ENCODE peak calls at places on chromosomes 2 and 18, in six cellular contexts. One of them, this sample, is unnamed.

GRCh38 chr2:208783184-208783583 is 376.6 kb downstream of the PTH2R start:
- DNase-seq in stomach: no peak
- DNase-seq in coronary artery: no peak
- DNase-seq in T-helper 1 cell: no peak
- DNase-seq in non-pigmented ciliary epithelial cell: no peak
- DNase-seq in psoas muscle: no peak
- DNase-seq in this sample: no peak

GRCh38 chr2:238169021-238169707 is 10.4 kb downstream of the ERFE start:
- DNase-seq in stomach: no peak
- DNase-seq in coronary artery: peak
- DNase-seq in T-helper 1 cell: no peak
- DNase-seq in non-pigmented ciliary epithelial cell: peak
- DNase-seq in psoas muscle: peak
- DNase-seq in this sample: peak

GRCh38 chr2:179422037-179422643 is 157.5 kb upstream of the SESTD1 start:
- DNase-seq in stomach: peak
- DNase-seq in coronary artery: no peak
- DNase-seq in T-helper 1 cell: no peak
- DNase-seq in non-pigmented ciliary epithelial cell: peak
- DNase-seq in psoas muscle: peak
- DNase-seq in this sample: peak

GRCh38 chr2:105761931-105762515 is 17.3 kb downstream of the NCK2 start:
- DNase-seq in stomach: no peak
- DNase-seq in coronary artery: no peak
- DNase-seq in T-helper 1 cell: no peak
- DNase-seq in non-pigmented ciliary epithelial cell: no peak
- DNase-seq in psoas muscle: no peak
- DNase-seq in this sample: no peak

GRCh38 chr2:165471349-165471975 is 2.0 kb downstream of the CSRNP3 start:
- DNase-seq in stomach: no peak
- DNase-seq in coronary artery: no peak
- DNase-seq in T-helper 1 cell: no peak
- DNase-seq in non-pigmented ciliary epithelial cell: no peak
- DNase-seq in psoas muscle: no peak
- DNase-seq in this sample: no peak

GRCh38 chr2:231926180-231926741 is at the start of gene NPPC:
- DNase-seq in stomach: peak
- DNase-seq in coronary artery: peak
- DNase-seq in T-helper 1 cell: no peak
- DNase-seq in non-pigmented ciliary epithelial cell: no peak
- DNase-seq in psoas muscle: no peak
- DNase-seq in this sample: no peak

GRCh38 chr2:51387235-51387634 is 355.3 kb upstream of the NRXN1 start:
- DNase-seq in stomach: no peak
- DNase-seq in coronary artery: no peak
- DNase-seq in T-helper 1 cell: no peak
- DNase-seq in non-pigmented ciliary epithelial cell: peak
- DNase-seq in psoas muscle: no peak
- DNase-seq in this sample: peak

GRCh38 chr2:198656869-198657268 is 800.9 kb downstream of the SATB2 start:
- DNase-seq in stomach: no peak
- DNase-seq in coronary artery: no peak
- DNase-seq in T-helper 1 cell: no peak
- DNase-seq in non-pigmented ciliary epithelial cell: no peak
- DNase-seq in psoas muscle: no peak
- DNase-seq in this sample: no peak

GRCh38 chr2:56077352-56077915 is 106.4 kb upstream of the CCDC85A start:
- DNase-seq in stomach: no peak
- DNase-seq in coronary artery: no peak
- DNase-seq in T-helper 1 cell: no peak
- DNase-seq in non-pigmented ciliary epithelial cell: peak
- DNase-seq in psoas muscle: no peak
- DNase-seq in this sample: no peak

GRCh38 chr2:143175435-143175834 is 46.2 kb downstream of the ARHGAP15 start:
- DNase-seq in stomach: no peak
- DNase-seq in coronary artery: no peak
- DNase-seq in T-helper 1 cell: no peak
- DNase-seq in non-pigmented ciliary epithelial cell: no peak
- DNase-seq in psoas muscle: no peak
- DNase-seq in this sample: no peak

GRCh38 chr2:105438104-105438929 is 39.5 kb upstream of the FHL2 start:
- DNase-seq in stomach: peak
- DNase-seq in coronary artery: no peak
- DNase-seq in T-helper 1 cell: no peak
- DNase-seq in non-pigmented ciliary epithelial cell: no peak
- DNase-seq in psoas muscle: peak
- DNase-seq in this sample: peak

GRCh38 chr18:48809365-48809764 is 141.4 kb downstream of the SMAD7 start:
- DNase-seq in stomach: no peak
- DNase-seq in coronary artery: no peak
- DNase-seq in T-helper 1 cell: no peak
- DNase-seq in non-pigmented ciliary epithelial cell: no peak
- DNase-seq in psoas muscle: no peak
- DNase-seq in this sample: no peak

GRCh38 chr2:1569879-1570450 is 156.7 kb downstream of the TPO start:
- DNase-seq in stomach: no peak
- DNase-seq in coronary artery: no peak
- DNase-seq in T-helper 1 cell: no peak
- DNase-seq in non-pigmented ciliary epithelial cell: no peak
- DNase-seq in psoas muscle: no peak
- DNase-seq in this sample: no peak

GRCh38 chr18:50651334-50651733 is 91.4 kb downstream of the MAPK4 start:
- DNase-seq in stomach: no peak
- DNase-seq in coronary artery: no peak
- DNase-seq in T-helper 1 cell: no peak
- DNase-seq in non-pigmented ciliary epithelial cell: no peak
- DNase-seq in psoas muscle: no peak
- DNase-seq in this sample: no peak

GRCh38 chr2:100870652-100871531 is 51.0 kb downstream of the NPAS2 start:
- DNase-seq in stomach: no peak
- DNase-seq in coronary artery: no peak
- DNase-seq in T-helper 1 cell: no peak
- DNase-seq in non-pigmented ciliary epithelial cell: no peak
- DNase-seq in psoas muscle: no peak
- DNase-seq in this sample: no peak

GRCh38 chr2:154740360-154740759 is 41.9 kb downstream of the KCNJ3 start:
- DNase-seq in stomach: no peak
- DNase-seq in coronary artery: no peak
- DNase-seq in T-helper 1 cell: no peak
- DNase-seq in non-pigmented ciliary epithelial cell: no peak
- DNase-seq in psoas muscle: no peak
- DNase-seq in this sample: no peak

GRCh38 chr2:157181234-157181633 is 76.3 kb upstream of the GALNT5 start:
- DNase-seq in stomach: no peak
- DNase-seq in coronary artery: no peak
- DNase-seq in T-helper 1 cell: no peak
- DNase-seq in non-pigmented ciliary epithelial cell: no peak
- DNase-seq in psoas muscle: no peak
- DNase-seq in this sample: no peak

GRCh38 chr2:102297891-102298290 is 13.5 kb upstream of the IL1RL1 start:
- DNase-seq in stomach: no peak
- DNase-seq in coronary artery: no peak
- DNase-seq in T-helper 1 cell: no peak
- DNase-seq in non-pigmented ciliary epithelial cell: no peak
- DNase-seq in psoas muscle: no peak
- DNase-seq in this sample: no peak

GRCh38 chr2:236121546-236121945 is 46.6 kb downstream of the GBX2 start:
- DNase-seq in stomach: no peak
- DNase-seq in coronary artery: no peak
- DNase-seq in T-helper 1 cell: no peak
- DNase-seq in non-pigmented ciliary epithelial cell: no peak
- DNase-seq in psoas muscle: no peak
- DNase-seq in this sample: no peak

GRCh38 chr18:58692420-58693185 is 21.3 kb downstream of the MALT1 start:
- DNase-seq in stomach: no peak
- DNase-seq in coronary artery: no peak
- DNase-seq in T-helper 1 cell: no peak
- DNase-seq in non-pigmented ciliary epithelial cell: no peak
- DNase-seq in psoas muscle: no peak
- DNase-seq in this sample: no peak

GRCh38 chr2:172672114-172672513 is 63.5 kb upstream of the RAPGEF4 start:
- DNase-seq in stomach: no peak
- DNase-seq in coronary artery: no peak
- DNase-seq in T-helper 1 cell: no peak
- DNase-seq in non-pigmented ciliary epithelial cell: no peak
- DNase-seq in psoas muscle: no peak
- DNase-seq in this sample: no peak

GRCh38 chr2:239537633-239538356 is 137.0 kb upstream of the HDAC4 start:
- DNase-seq in stomach: no peak
- DNase-seq in coronary artery: no peak
- DNase-seq in T-helper 1 cell: no peak
- DNase-seq in non-pigmented ciliary epithelial cell: no peak
- DNase-seq in psoas muscle: no peak
- DNase-seq in this sample: no peak

GRCh38 chr2:152328013-152328412 is 7.0 kb upstream of the FMNL2 start:
- DNase-seq in stomach: no peak
- DNase-seq in coronary artery: no peak
- DNase-seq in T-helper 1 cell: no peak
- DNase-seq in non-pigmented ciliary epithelial cell: no peak
- DNase-seq in psoas muscle: no peak
- DNase-seq in this sample: no peak

GRCh38 chr18:31549416-31549815 is 42.3 kb upstream of the TTR start:
- DNase-seq in stomach: no peak
- DNase-seq in coronary artery: no peak
- DNase-seq in T-helper 1 cell: no peak
- DNase-seq in non-pigmented ciliary epithelial cell: no peak
- DNase-seq in psoas muscle: no peak
- DNase-seq in this sample: no peak

GRCh38 chr18:34697891-34698290 is 12.2 kb upstream of the DTNA start:
- DNase-seq in stomach: no peak
- DNase-seq in coronary artery: no peak
- DNase-seq in T-helper 1 cell: no peak
- DNase-seq in non-pigmented ciliary epithelial cell: no peak
- DNase-seq in psoas muscle: no peak
- DNase-seq in this sample: no peak

GRCh38 chr18:13120967-13121586 is 97.5 kb upstream of the LDLRAD4 start:
- DNase-seq in stomach: no peak
- DNase-seq in coronary artery: no peak
- DNase-seq in T-helper 1 cell: no peak
- DNase-seq in non-pigmented ciliary epithelial cell: peak
- DNase-seq in psoas muscle: no peak
- DNase-seq in this sample: peak

GRCh38 chr18:24603151-24603550 is 142.7 kb downstream of the HRH4 start:
- DNase-seq in stomach: no peak
- DNase-seq in coronary artery: no peak
- DNase-seq in T-helper 1 cell: no peak
- DNase-seq in non-pigmented ciliary epithelial cell: no peak
- DNase-seq in psoas muscle: no peak
- DNase-seq in this sample: no peak

GRCh38 chr2:75556679-75557366 is 3.9 kb downstream of the EVA1A start:
- DNase-seq in stomach: no peak
- DNase-seq in coronary artery: no peak
- DNase-seq in T-helper 1 cell: no peak
- DNase-seq in non-pigmented ciliary epithelial cell: no peak
- DNase-seq in psoas muscle: no peak
- DNase-seq in this sample: no peak

GRCh38 chr2:18117592-18117991 is 239.1 kb downstream of the KCNS3 start:
- DNase-seq in stomach: peak
- DNase-seq in coronary artery: no peak
- DNase-seq in T-helper 1 cell: no peak
- DNase-seq in non-pigmented ciliary epithelial cell: no peak
- DNase-seq in psoas muscle: peak
- DNase-seq in this sample: no peak

GRCh38 chr18:51429644-51430043 is 232.2 kb upstream of the MEX3C start:
- DNase-seq in stomach: no peak
- DNase-seq in coronary artery: no peak
- DNase-seq in T-helper 1 cell: no peak
- DNase-seq in non-pigmented ciliary epithelial cell: no peak
- DNase-seq in psoas muscle: no peak
- DNase-seq in this sample: no peak

GRCh38 chr2:95350320-95351079 is 52.0 kb upstream of the FAHD2A start:
- DNase-seq in stomach: no peak
- DNase-seq in coronary artery: peak
- DNase-seq in T-helper 1 cell: no peak
- DNase-seq in non-pigmented ciliary epithelial cell: no peak
- DNase-seq in psoas muscle: no peak
- DNase-seq in this sample: no peak

GRCh38 chr2:149617476-149617875 is 29.9 kb upstream of the MMADHC start:
- DNase-seq in stomach: no peak
- DNase-seq in coronary artery: no peak
- DNase-seq in T-helper 1 cell: no peak
- DNase-seq in non-pigmented ciliary epithelial cell: no peak
- DNase-seq in psoas muscle: no peak
- DNase-seq in this sample: no peak

GRCh38 chr18:56831988-56832387 is 180.8 kb downstream of the WDR7 start:
- DNase-seq in stomach: no peak
- DNase-seq in coronary artery: no peak
- DNase-seq in T-helper 1 cell: no peak
- DNase-seq in non-pigmented ciliary epithelial cell: peak
- DNase-seq in psoas muscle: no peak
- DNase-seq in this sample: no peak

GRCh38 chr2:34570266-34570872 is 971.3 kb upstream of the FAM98A start:
- DNase-seq in stomach: peak
- DNase-seq in coronary artery: no peak
- DNase-seq in T-helper 1 cell: no peak
- DNase-seq in non-pigmented ciliary epithelial cell: no peak
- DNase-seq in psoas muscle: no peak
- DNase-seq in this sample: no peak

GRCh38 chr2:68765739-68766377 is 31.2 kb downstream of the ARHGAP25 start:
- DNase-seq in stomach: no peak
- DNase-seq in coronary artery: no peak
- DNase-seq in T-helper 1 cell: no peak
- DNase-seq in non-pigmented ciliary epithelial cell: no peak
- DNase-seq in psoas muscle: no peak
- DNase-seq in this sample: no peak

GRCh38 chr2:143347901-143348300 is 218.7 kb downstream of the ARHGAP15 start:
- DNase-seq in stomach: no peak
- DNase-seq in coronary artery: no peak
- DNase-seq in T-helper 1 cell: no peak
- DNase-seq in non-pigmented ciliary epithelial cell: no peak
- DNase-seq in psoas muscle: no peak
- DNase-seq in this sample: no peak

GRCh38 chr18:76528477-76529432 is 33.7 kb upstream of the ZNF516 start:
- DNase-seq in stomach: peak
- DNase-seq in coronary artery: no peak
- DNase-seq in T-helper 1 cell: no peak
- DNase-seq in non-pigmented ciliary epithelial cell: no peak
- DNase-seq in psoas muscle: no peak
- DNase-seq in this sample: peak

GRCh38 chr2:225112362-225113111 is 70.3 kb upstream of the DOCK10 start:
- DNase-seq in stomach: no peak
- DNase-seq in coronary artery: no peak
- DNase-seq in T-helper 1 cell: no peak
- DNase-seq in non-pigmented ciliary epithelial cell: no peak
- DNase-seq in psoas muscle: peak
- DNase-seq in this sample: no peak

GRCh38 chr2:23776021-23776420 is 150.9 kb downstream of the ATAD2B start:
- DNase-seq in stomach: no peak
- DNase-seq in coronary artery: no peak
- DNase-seq in T-helper 1 cell: no peak
- DNase-seq in non-pigmented ciliary epithelial cell: no peak
- DNase-seq in psoas muscle: no peak
- DNase-seq in this sample: no peak